ENCODE peak calls at places on chromosomes 11 and 22, in six cellular contexts. E is endothelial cell of umbilical vein, J is mesenchymal stem cell, K is PC-3, L is H9, H is GM23338. Q is an unnamed sample.

GRCh38 chr11:64611176-64611575 is 20.2 kb downstream of the SLC22A12 start:
- DNase-seq in E (no peak), J (no peak), K (no peak), L (no peak), H (no peak), Q (no peak)

GRCh38 chr22:30386960-30387848 is at the start of gene RNF215:
- DNase-seq in E (peak), J (peak), K (peak), L (peak), H (peak), Q (peak)

GRCh38 chr11:107665016-107665415 is 46.8 kb downstream of the SLN start:
- DNase-seq in E (no peak), J (no peak), K (no peak), L (no peak), H (no peak), Q (no peak)

GRCh38 chr22:23008887-23009286 is 61.4 kb upstream of the GNAZ start:
- DNase-seq in E (no peak), J (no peak), K (no peak), L (no peak), H (no peak), Q (no peak)

GRCh38 chr11:129979046-129979605 is 23.5 kb downstream of the PRDM10 start:
- DNase-seq in E (no peak), J (no peak), K (no peak), L (no peak), H (no peak), Q (no peak)

GRCh38 chr11:100918551-100919500 is 210.8 kb downstream of the PGR start:
- DNase-seq in E (no peak), J (peak), K (peak), L (no peak), H (no peak), Q (no peak)

GRCh38 chr11:122758361-122758760 is 79.9 kb upstream of the CRTAM start:
- DNase-seq in E (no peak), J (no peak), K (no peak), L (no peak), H (no peak), Q (no peak)

GRCh38 chr11:8283510-8284272 is 20.0 kb upstream of the LMO1 start:
- DNase-seq in E (no peak), J (peak), K (no peak), L (peak), H (peak), Q (peak)

GRCh38 chr11:131423715-131424114 is 53.3 kb downstream of the NTM start:
- DNase-seq in E (no peak), J (peak), K (peak), L (no peak), H (no peak), Q (peak)

GRCh38 chr22:49008682-49009235 is 818.9 kb downstream of the BRD1 start:
- DNase-seq in E (no peak), J (no peak), K (no peak), L (peak), H (no peak), Q (peak)

GRCh38 chr11:119323532-119324033 is 6.7 kb upstream of the MCAM start:
- DNase-seq in E (peak), J (peak), K (peak), L (peak), H (peak), Q (peak)

GRCh38 chr11:92969634-92970347 is at the start of gene MTNR1B:
- DNase-seq in E (no peak), J (no peak), K (no peak), L (no peak), H (peak), Q (peak)

GRCh38 chr11:47355283-47356128 is 3.0 kb upstream of the MYBPC3 start:
- DNase-seq in E (peak), J (peak), K (peak), L (peak), H (peak), Q (peak)

GRCh38 chr11:120198787-120199469 is 11.9 kb upstream of the OAF start:
- DNase-seq in E (no peak), J (no peak), K (no peak), L (no peak), H (no peak), Q (peak)

GRCh38 chr22:36197065-36197440 is 4.6 kb downstream of the APOL4 start:
- DNase-seq in E (peak), J (peak), K (no peak), L (peak), H (peak), Q (peak)

GRCh38 chr11:76579752-76580151 is 90.8 kb downstream of the LRRC32 start:
- DNase-seq in E (no peak), J (no peak), K (no peak), L (no peak), H (no peak), Q (no peak)
- H2AFZ ChIP-seq in E (peak), J (no peak), K (no peak), L (no peak), H (peak), Q (peak)

GRCh38 chr22:28548411-28548810 is 131.2 kb downstream of the TTC28 start:
- DNase-seq in E (no peak), J (no peak), K (no peak), L (no peak), H (no peak), Q (no peak)
- H2AFZ ChIP-seq in E (no peak), J (no peak), K (no peak), L (no peak), H (no peak), Q (no peak)

GRCh38 chr11:19953909-19954308 is 206.4 kb downstream of the DBX1 start:
- DNase-seq in E (peak), J (peak), K (peak), L (peak), H (peak), Q (peak)

GRCh38 chr11:19953342-19953741 is 206.9 kb downstream of the DBX1 start:
- DNase-seq in E (peak), J (peak), K (no peak), L (peak), H (peak), Q (peak)

GRCh38 chr11:19954899-19955298 is 205.4 kb downstream of the DBX1 start:
- DNase-seq in E (no peak), J (no peak), K (peak), L (no peak), H (no peak), Q (no peak)

GRCh38 chr11:19951558-19952083 is 208.7 kb downstream of the DBX1 start:
- DNase-seq in E (peak), J (peak), K (peak), L (no peak), H (peak), Q (peak)

GRCh38 chr11:19952101-19952605 is 208.1 kb downstream of the DBX1 start:
- DNase-seq in E (peak), J (no peak), K (no peak), L (no peak), H (no peak), Q (no peak)
- H2AFZ ChIP-seq in E (no peak), J (no peak), K (no peak), L (no peak), H (no peak), Q (no peak)

GRCh38 chr22:39501644-39502108 is 414 bp upstream of the MIEF1 start:
- DNase-seq in E (no peak), J (no peak), K (no peak), L (no peak), H (no peak), Q (no peak)

GRCh38 chr22:39504071-39504470 is 2.0 kb downstream of the MIEF1 start:
- DNase-seq in E (no peak), J (no peak), K (no peak), L (no peak), H (no peak), Q (no peak)

GRCh38 chr22:39502789-39503464 is 837 bp downstream of the MIEF1 start:
- DNase-seq in E (no peak), J (no peak), K (no peak), L (no peak), H (no peak), Q (peak)

GRCh38 chr22:39503590-39503989 is 1.5 kb downstream of the MIEF1 start:
- DNase-seq in E (no peak), J (no peak), K (no peak), L (no peak), H (no peak), Q (peak)

GRCh38 chr22:39502109-39502788 is at the start of gene MIEF1:
- DNase-seq in E (peak), J (peak), K (peak), L (peak), H (peak), Q (peak)
- H2AFZ ChIP-seq in E (peak), J (peak), K (peak), L (no peak), H (peak), Q (peak)

GRCh38 chr11:68012843-68013610 is 2.9 kb downstream of the ALDH3B1 start:
- DNase-seq in E (no peak), J (peak), K (peak), L (no peak), H (no peak), Q (peak)
- H2AFZ ChIP-seq in E (no peak), J (no peak), K (no peak), L (no peak), H (no peak), Q (no peak)

GRCh38 chr11:109619498-109619897 is 197.5 kb downstream of the C11orf87 start:
- DNase-seq in E (no peak), J (no peak), K (no peak), L (no peak), H (no peak), Q (no peak)
- H2AFZ ChIP-seq in E (no peak), J (no peak), K (no peak), L (no peak), H (no peak), Q (no peak)

GRCh38 chr11:125315088-125315740 is 150.7 kb downstream of the PKNOX2 start:
- DNase-seq in E (peak), J (peak), K (no peak), L (no peak), H (peak), Q (no peak)

GRCh38 chr11:125314264-125315087 is 149.9 kb downstream of the PKNOX2 start:
- DNase-seq in E (no peak), J (no peak), K (no peak), L (no peak), H (peak), Q (no peak)

GRCh38 chr11:125320347-125321122 is 156.0 kb downstream of the PKNOX2 start:
- DNase-seq in E (no peak), J (no peak), K (no peak), L (no peak), H (peak), Q (no peak)

GRCh38 chr11:125319649-125320048 is 155.1 kb downstream of the PKNOX2 start:
- DNase-seq in E (no peak), J (no peak), K (no peak), L (no peak), H (no peak), Q (no peak)

DNA sequence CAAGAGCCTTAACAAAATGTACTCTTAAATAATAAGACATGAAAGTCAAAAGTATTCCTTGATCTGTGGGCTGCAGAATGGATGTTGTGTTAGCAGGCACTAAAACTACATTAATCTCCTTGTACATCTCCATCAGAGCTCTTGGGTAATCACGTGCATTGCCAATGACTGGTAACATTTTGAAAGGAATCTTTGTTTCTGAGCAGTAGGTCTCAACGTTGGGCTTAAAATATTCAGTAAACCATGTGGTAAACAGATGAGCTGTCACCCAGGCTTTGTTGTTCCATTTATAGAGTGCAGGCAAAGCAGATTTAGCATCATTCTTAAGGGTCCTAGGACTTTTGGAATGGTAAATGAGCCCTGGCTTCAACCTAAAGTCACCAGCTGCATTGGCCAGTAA is 152.9 kb downstream of the PKNOX2 start:
- DNase-seq in E (no peak), J (no peak), K (no peak), L (no peak), H (no peak), Q (no peak)
- H2AFZ ChIP-seq in E (no peak), J (no peak), K (no peak), L (no peak), H (no peak), Q (no peak)

Q was measured in osteoblast.